ENCODE peak calls at places on chromosomes 1 and 21, in eight cellular contexts. H is renal cortical epithelial cell; C is NCI-H1105 treated with DMSO at 0.1 percent for 48 hours; N is anterior cingulate cortex; I is progenitor cell of endocrine pancreas; L is stimulated activated CD8-positive, alpha-beta memory T cell treated with anti-CD3 and anti-CD28 coated beads, Interleukin-4, amount 100 ng/mL, for 1 hour; E is HepG2; T is cardiac fibroblast. F is an unnamed sample.

GRCh38 chr21:33325222-33326067 is 675 bp downstream of the IFNAR1 start:
- DNase-seq in H (peak; percentile 68), C (peak; percentile 73), N (no peak), I (peak; percentile 19), L (peak; percentile 31), E (peak; percentile 35), T (peak; percentile 91), F (peak; percentile 42)

GRCh38 chr1:67647814-67648358 is 37.1 kb upstream of the GADD45A start:
- DNase-seq in H (no peak), C (no peak), N (no peak), I (no peak), L (no peak), E (no peak), T (peak; percentile 71), F (no peak)

GRCh38 chr1:1239624-1240347 is 6.7 kb downstream of the C1QTNF12 start:
- DNase-seq in H (no peak), C (no peak), N (no peak), I (no peak), L (no peak), E (peak; percentile 28), T (no peak), F (no peak)

GRCh38 chr1:17605582-17606344 is 66.3 kb downstream of the ARHGEF10L start:
- DNase-seq in H (no peak), C (peak; percentile 50), N (no peak), I (no peak), L (no peak), E (no peak), T (peak; percentile 37), F (no peak)

GRCh38 chr1:100952104-100952745 is 56.3 kb downstream of the SLC30A7 start:
- DNase-seq in H (no peak), C (no peak), N (no peak), I (no peak), L (no peak), E (no peak), T (no peak), F (no peak)

GRCh38 chr1:62508187-62508758 is 71.4 kb downstream of the USP1 start:
- DNase-seq in H (peak; percentile 58), C (peak; percentile 55), N (no peak), I (no peak), L (no peak), E (peak; percentile 48), T (peak; percentile 75), F (no peak)

GRCh38 chr1:246005067-246005466 is 502.0 kb downstream of the SMYD3 start:
- DNase-seq in H (peak; percentile 95), C (no peak), N (no peak), I (no peak), L (no peak), E (no peak), T (peak; percentile 96), F (no peak)

GRCh38 chr1:155086182-155086741 is 7.6 kb downstream of the EFNA3 start:
- DNase-seq in H (no peak), C (peak; percentile 60), N (no peak), I (peak; percentile 84), L (no peak), E (no peak), T (peak; percentile 53), F (no peak)

GRCh38 chr1:47935163-47935562 is 62.0 kb downstream of the TRABD2B start:
- DNase-seq in H (no peak), C (no peak), N (no peak), I (no peak), L (no peak), E (no peak), T (no peak), F (no peak)

GRCh38 chr1:116075981-116076380 is 35.2 kb upstream of the MAB21L3 start:
- DNase-seq in H (peak; percentile 59), C (no peak), N (no peak), I (no peak), L (no peak), E (no peak), T (peak; percentile 15), F (no peak)

GRCh38 chr1:240888039-240888786 is 276.3 kb upstream of the GREM2 start:
- DNase-seq in H (peak; percentile 22), C (peak; percentile 55), N (no peak), I (peak; percentile 62), L (no peak), E (peak; percentile 12), T (peak; percentile 23), F (no peak)

GRCh38 chr1:3678361-3679097 is 26.2 kb downstream of the TP73 start:
- DNase-seq in H (no peak), C (no peak), N (no peak), I (no peak), L (no peak), E (no peak), T (no peak), F (no peak)

GRCh38 chr1:6508876-6509602 is 17.6 kb upstream of the PLEKHG5 start:
- DNase-seq in H (no peak), C (no peak), N (no peak), I (no peak), L (no peak), E (no peak), T (no peak), F (no peak)

GRCh38 chr1:229756666-229757065 is 130.6 kb downstream of the URB2 start:
- DNase-seq in H (peak; percentile 96), C (no peak), N (no peak), I (no peak), L (no peak), E (no peak), T (peak; percentile 49), F (no peak)

GRCh38 chr1:87212431-87213125 is 116.1 kb upstream of the LMO4 start:
- DNase-seq in H (no peak), C (no peak), N (no peak), I (no peak), L (no peak), E (no peak), T (no peak), F (no peak)

GRCh38 chr1:59915516-59915915 is 11.1 kb downstream of the CYP2J2 start:
- DNase-seq in H (no peak), C (no peak), N (no peak), I (no peak), L (no peak), E (no peak), T (no peak), F (no peak)

GRCh38 chr1:239218296-239218695 is 168.1 kb upstream of the CHRM3 start:
- DNase-seq in H (no peak), C (no peak), N (no peak), I (no peak), L (no peak), E (no peak), T (no peak), F (no peak)

GRCh38 chr1:169712309-169712631 is 850 bp upstream of the SELL start:
- DNase-seq in H (no peak), C (no peak), N (no peak), I (no peak), L (no peak), E (no peak), T (no peak), F (no peak)

GRCh38 chr1:224569276-224569675 is 46.8 kb upstream of the CNIH3 start:
- DNase-seq in H (no peak), C (no peak), N (no peak), I (no peak), L (no peak), E (no peak), T (no peak), F (no peak)

GRCh38 chr1:215001419-215002021 is 81.0 kb upstream of the KCNK2 start:
- DNase-seq in H (no peak), C (peak; percentile 57), N (no peak), I (no peak), L (no peak), E (no peak), T (no peak), F (no peak)

GRCh38 chr1:59506952-59507351 is 210.1 kb downstream of the FGGY start:
- DNase-seq in H (peak; percentile 77), C (no peak), N (no peak), I (no peak), L (no peak), E (no peak), T (peak; percentile 50), F (no peak)

GRCh38 chr1:157798211-157798610 is 21.3 kb upstream of the FCRL2 start:
- DNase-seq in H (peak; percentile 46), C (no peak), N (no peak), I (no peak), L (no peak), E (no peak), T (no peak), F (no peak)

GRCh38 chr1:230197644-230198567 is 130.9 kb downstream of the GALNT2 start:
- DNase-seq in H (no peak), C (no peak), N (no peak), I (no peak), L (no peak), E (no peak), T (no peak), F (no peak)

GRCh38 chr21:33976082-33976979 is 60.7 kb upstream of the ATP5PO start:
- DNase-seq in H (peak; percentile 99), C (no peak), N (no peak), I (no peak), L (peak; percentile 30), E (peak; percentile 65), T (peak; percentile 99), F (no peak)

GRCh38 chr1:41890841-41891311 is 27.8 kb downstream of the HIVEP3 start:
- DNase-seq in H (peak; percentile 26), C (no peak), N (no peak), I (no peak), L (no peak), E (no peak), T (peak; percentile 36), F (no peak)

GRCh38 chr1:154463512-154463990 is 38.5 kb upstream of the TDRD10 start:
- DNase-seq in H (no peak), C (no peak), N (no peak), I (no peak), L (no peak), E (no peak), T (no peak), F (no peak)